ENCODE peak calls at places on chromosomes 13 and 19, in five cellular contexts. T is SK-N-SH, H is HepG2, F is K562, Q is H1. E is an unnamed sample.

GRCh38 chr13:46803586-46803985 is 6.6 kb upstream of the ESD start:
- DNase-seq in T (no peak), H (no peak), F (no peak), Q (no peak), E (no peak)

GRCh38 chr13:51995677-51996551 is 15.3 kb downstream of the ATP7B start:
- DNase-seq in T (no peak), H (no peak), F (peak), Q (no peak), E (no peak)

GRCh38 chr13:110637275-110637674 is 21.9 kb downstream of the NAXD start:
- DNase-seq in T (no peak), H (no peak), F (no peak), Q (peak), E (no peak)

GRCh38 chr13:46185634-46186033 is 3.7 kb upstream of the LCP1 start:
- DNase-seq in T (no peak), H (no peak), F (no peak), Q (no peak), E (no peak)

GRCh38 chr13:20708216-20708615 is 4.7 kb downstream of the IL17D start:
- DNase-seq in T (no peak), H (no peak), F (no peak), Q (no peak), E (no peak)

GRCh38 chr19:54297759-54298305 is 15.1 kb downstream of the LILRA5 start:
- DNase-seq in T (no peak), H (no peak), F (no peak), Q (no peak), E (no peak)

GRCh38 chr13:23598371-23598770 is 28.2 kb downstream of the TNFRSF19 start:
- DNase-seq in T (no peak), H (no peak), F (no peak), Q (no peak), E (no peak)

GRCh38 chr13:60647547-60647946 is 250.5 kb downstream of the TDRD3 start:
- DNase-seq in T (no peak), H (no peak), F (no peak), Q (no peak), E (peak)

GRCh38 chr19:52120286-52120685 is 19.5 kb downstream of the ZNF616 start:
- DNase-seq in T (no peak), H (no peak), F (no peak), Q (no peak), E (no peak)

GRCh38 chr13:83498486-83499190 is 383.6 kb downstream of the SLITRK1 start:
- DNase-seq in T (no peak), H (no peak), F (no peak), Q (no peak), E (no peak)

GRCh38 chr19:571127-571974 is 1.0 kb upstream of the BSG start:
- DNase-seq in T (no peak), H (peak), F (peak), Q (peak), E (no peak)

GRCh38 chr19:16376649-16377048 is 52.0 kb downstream of the KLF2 start:
- DNase-seq in T (peak), H (no peak), F (peak), Q (peak), E (no peak)

GRCh38 chr19:41784337-41785239 is 11.8 kb upstream of the CEACAM3 start:
- DNase-seq in T (no peak), H (no peak), F (no peak), Q (no peak), E (no peak)

GRCh38 chr19:33904681-33905080 is 108.0 kb downstream of the KCTD15 start:
- DNase-seq in T (peak), H (peak), F (no peak), Q (peak), E (no peak)

GRCh38 chr13:41645313-41645712 is 188.0 kb downstream of the RGCC start:
- DNase-seq in T (no peak), H (peak), F (no peak), Q (no peak), E (no peak)

GRCh38 chr19:11452814-11453335 is 17.4 kb downstream of the PRKCSH start:
- DNase-seq in T (peak), H (no peak), F (no peak), Q (no peak), E (no peak)

GRCh38 chr19:11450570-11451326 is 15.3 kb downstream of the PRKCSH start:
- DNase-seq in T (peak), H (no peak), F (peak), Q (no peak), E (no peak)

GRCh38 chr19:11451942-11452813 is 16.7 kb downstream of the PRKCSH start:
- DNase-seq in T (peak), H (no peak), F (peak), Q (no peak), E (no peak)

GRCh38 chr19:11453468-11454341 is 18.3 kb downstream of the PRKCSH start:
- DNase-seq in T (peak), H (no peak), F (peak), Q (peak), E (no peak)

GRCh38 chr19:11451327-11451941 is 16.0 kb downstream of the PRKCSH start:
- DNase-seq in T (peak), H (no peak), F (peak), Q (no peak), E (no peak)
- TF ChIP-seq YY1 in T (no peak), H (no peak), F (no peak), Q (no peak), E (no peak)

GRCh38 chr19:28495046-28495445 is 717.9 kb downstream of the UQCRFS1 start:
- DNase-seq in T (no peak), H (no peak), F (peak), Q (no peak), E (no peak)

GRCh38 chr19:28492616-28493015 is 720.3 kb downstream of the UQCRFS1 start:
- DNase-seq in T (no peak), H (no peak), F (no peak), Q (no peak), E (no peak)

GRCh38 chr19:28492201-28492600 is 720.8 kb downstream of the UQCRFS1 start:
- DNase-seq in T (no peak), H (no peak), F (no peak), Q (no peak), E (no peak)

GRCh38 chr19:28494466-28494865 is 718.5 kb downstream of the UQCRFS1 start:
- DNase-seq in T (no peak), H (no peak), F (no peak), Q (no peak), E (peak)

GRCh38 chr19:28493881-28494280 is 719.1 kb downstream of the UQCRFS1 start:
- DNase-seq in T (no peak), H (no peak), F (no peak), Q (no peak), E (peak)
- TF ChIP-seq YY1 in T (no peak), H (no peak), F (no peak), Q (no peak), E (no peak)

DNA sequence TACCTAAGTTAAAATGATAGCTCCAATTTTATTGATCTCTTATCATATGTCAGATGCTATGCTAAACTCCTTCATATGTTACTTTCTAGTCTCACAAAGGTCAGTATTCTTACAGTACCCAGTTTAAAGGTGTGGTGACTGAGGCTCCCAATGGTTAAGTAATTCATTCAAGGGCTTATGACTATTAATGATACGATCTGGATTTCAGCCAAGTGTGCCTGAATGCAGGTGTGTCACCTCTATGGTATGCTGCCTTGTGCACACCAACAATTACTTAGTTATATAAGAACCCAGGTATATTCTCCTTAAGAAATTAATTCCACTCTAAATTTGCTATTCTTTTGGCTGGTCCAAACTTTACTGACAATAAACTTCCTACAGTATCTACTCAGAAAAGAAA is 84.6 kb upstream of the TRPC4 start:
- DNase-seq in T (no peak), H (no peak), F (no peak), Q (no peak), E (no peak)
- TF ChIP-seq YY1 in T (no peak), H (no peak), F (no peak), Q (no peak), E (no peak)

GRCh38 chr13:40519637-40520036 is 146.8 kb downstream of the FOXO1 start:
- DNase-seq in T (no peak), H (no peak), F (no peak), Q (no peak), E (no peak)
- TF ChIP-seq YY1 in T (no peak), H (no peak), F (no peak), Q (no peak), E (no peak)

DNA sequence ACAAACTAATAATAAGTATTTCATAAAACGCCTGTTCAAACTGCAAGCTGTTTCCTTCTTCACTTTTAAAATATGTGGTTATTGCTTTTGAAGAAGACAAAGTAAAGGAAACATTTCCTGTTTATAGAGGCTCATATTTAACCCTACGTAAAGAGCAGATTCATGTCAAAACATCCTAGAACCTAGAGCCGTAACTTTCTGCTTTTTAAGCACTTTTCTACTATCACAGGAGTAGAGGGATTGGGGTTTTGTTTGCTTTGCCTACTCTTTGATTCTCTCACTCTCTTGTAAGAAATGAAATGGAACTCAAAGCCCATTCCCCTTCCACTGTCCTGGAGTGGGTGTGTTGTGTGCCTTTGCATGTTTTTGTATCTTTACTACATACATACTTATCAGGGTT is 54.0 kb upstream of the GPR183 start:
- DNase-seq in T (no peak), H (no peak), F (no peak), Q (no peak), E (no peak)
- TF ChIP-seq YY1 in T (no peak), H (no peak), F (no peak), Q (no peak), E (no peak)

GRCh38 chr19:49771674-49772139 is 4.9 kb downstream of the AP2A1 start:
- DNase-seq in T (no peak), H (peak), F (no peak), Q (no peak), E (no peak)

GRCh38 chr19:49772850-49773432 is 6.1 kb downstream of the AP2A1 start:
- DNase-seq in T (no peak), H (no peak), F (no peak), Q (no peak), E (no peak)

GRCh38 chr19:49767967-49768581 is 1.3 kb downstream of the AP2A1 start:
- DNase-seq in T (no peak), H (no peak), F (no peak), Q (no peak), E (no peak)

GRCh38 chr19:49767380-49767779 is 579 bp downstream of the AP2A1 start:
- DNase-seq in T (no peak), H (no peak), F (no peak), Q (no peak), E (no peak)

DNA sequence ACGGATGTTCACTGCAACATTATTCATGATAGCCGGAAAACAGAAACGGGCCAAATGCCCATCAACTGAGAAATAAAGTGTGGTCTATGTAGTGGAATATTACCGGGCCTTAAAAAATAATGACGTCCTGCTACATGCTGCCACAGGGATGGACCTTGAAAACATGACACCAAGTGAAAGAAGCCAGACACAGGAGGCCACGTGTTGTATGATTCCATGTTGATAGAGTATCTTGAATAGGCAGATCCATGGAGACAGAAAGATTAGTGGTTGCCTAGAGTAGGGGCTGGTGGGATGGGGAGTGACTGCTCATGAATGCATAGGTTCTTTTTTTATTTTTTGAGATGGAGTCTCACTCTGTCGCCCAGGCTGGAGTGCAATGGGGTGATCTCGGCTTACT is 3.7 kb downstream of the AP2A1 start:
- DNase-seq in T (no peak), H (no peak), F (no peak), Q (no peak), E (no peak)
- TF ChIP-seq YY1 in T (no peak), H (no peak), F (no peak), Q (no peak), E (no peak)

DNA sequence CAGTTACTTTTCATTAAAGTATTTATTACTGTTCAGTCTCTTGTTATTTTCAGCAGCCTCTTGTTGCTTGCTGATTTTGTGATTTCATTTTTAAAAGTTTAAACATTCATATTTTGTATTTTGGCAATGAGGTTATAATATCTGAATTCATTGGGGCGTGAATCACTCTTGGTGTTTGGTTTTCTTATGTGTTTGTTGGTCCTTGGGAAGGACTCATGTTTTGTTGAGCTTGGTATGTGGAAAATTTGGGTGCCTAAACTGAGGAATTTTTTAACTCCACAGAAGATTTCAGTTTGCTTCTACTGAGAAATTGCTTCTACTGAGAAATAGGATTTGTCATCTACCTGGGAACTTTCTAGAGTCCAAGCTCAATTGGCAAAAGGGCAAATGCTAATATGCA is 38.2 kb downstream of the PDS5B start:
- DNase-seq in T (no peak), H (no peak), F (no peak), Q (no peak), E (no peak)
- TF ChIP-seq YY1 in T (no peak), H (no peak), F (no peak), Q (no peak), E (no peak)

GRCh38 chr13:97067342-97067895 is 73.1 kb upstream of the OXGR1 start:
- DNase-seq in T (no peak), H (no peak), F (no peak), Q (no peak), E (no peak)
- TF ChIP-seq YY1 in T (no peak), H (no peak), F (no peak), Q (no peak), E (no peak)